ENCODE peak calls at places on chromosomes 5 and 9, in four cellular contexts. One of them, this sample, is unnamed.

GRCh38 chr5:129820-130219 is 37.9 kb downstream of the PLEKHG4B start:
- DNase-seq in left ventricle myocardium superior: no peak
- DNase-seq in activated gamma-delta T cell treated with Interleukin-2 at 50 U/mL for 16 hours: no peak
- DNase-seq in aorta: no peak
- DNase-seq in this sample: no peak

GRCh38 chr9:93860694-93861658 is 94.2 kb downstream of the BARX1 start:
- DNase-seq in aorta: peak; percentile 67
- DNase-seq in left ventricle myocardium superior: no peak
- DNase-seq in activated gamma-delta T cell treated with Interleukin-2 at 50 U/mL for 16 hours: no peak
- DNase-seq in this sample: no peak

GRCh38 chr5:78808380-78808779 is 159.8 kb upstream of the LHFPL2 start:
- DNase-seq in left ventricle myocardium superior: no peak
- DNase-seq in aorta: no peak
- DNase-seq in activated gamma-delta T cell treated with Interleukin-2 at 50 U/mL for 16 hours: no peak
- DNase-seq in this sample: no peak

GRCh38 chr5:173392172-173392571 is 64.0 kb upstream of the STC2 start:
- DNase-seq in aorta: no peak
- DNase-seq in left ventricle myocardium superior: no peak
- DNase-seq in activated gamma-delta T cell treated with Interleukin-2 at 50 U/mL for 16 hours: no peak
- DNase-seq in this sample: no peak

GRCh38 chr9:3205421-3206095 is 320.2 kb downstream of the RFX3 start:
- DNase-seq in left ventricle myocardium superior: no peak
- DNase-seq in activated gamma-delta T cell treated with Interleukin-2 at 50 U/mL for 16 hours: no peak
- DNase-seq in aorta: no peak
- DNase-seq in this sample: no peak

GRCh38 chr9:6512085-6512657 is 99.2 kb downstream of the UHRF2 start:
- DNase-seq in aorta: no peak
- DNase-seq in left ventricle myocardium superior: no peak
- DNase-seq in activated gamma-delta T cell treated with Interleukin-2 at 50 U/mL for 16 hours: no peak
- DNase-seq in this sample: no peak

GRCh38 chr5:64144429-64145215 is 21.0 kb upstream of the RNF180 start:
- DNase-seq in aorta: no peak
- DNase-seq in activated gamma-delta T cell treated with Interleukin-2 at 50 U/mL for 16 hours: no peak
- DNase-seq in left ventricle myocardium superior: no peak
- DNase-seq in this sample: no peak

GRCh38 chr5:92805446-92805845 is 775.6 kb downstream of the NR2F1-AS1 start:
- DNase-seq in left ventricle myocardium superior: no peak
- DNase-seq in activated gamma-delta T cell treated with Interleukin-2 at 50 U/mL for 16 hours: no peak
- DNase-seq in aorta: no peak
- DNase-seq in this sample: no peak

GRCh38 chr9:72899734-72900477 is 52.9 kb downstream of the ALDH1A1 start:
- DNase-seq in left ventricle myocardium superior: no peak
- DNase-seq in aorta: no peak
- DNase-seq in activated gamma-delta T cell treated with Interleukin-2 at 50 U/mL for 16 hours: no peak
- DNase-seq in this sample: no peak

GRCh38 chr9:110440161-110440560 is 102.5 kb upstream of the TXNDC8 start:
- DNase-seq in activated gamma-delta T cell treated with Interleukin-2 at 50 U/mL for 16 hours: no peak
- DNase-seq in aorta: no peak
- DNase-seq in left ventricle myocardium superior: no peak
- DNase-seq in this sample: no peak

GRCh38 chr5:4642525-4642924 is 497.6 kb upstream of the ADAMTS16 start:
- DNase-seq in activated gamma-delta T cell treated with Interleukin-2 at 50 U/mL for 16 hours: no peak
- DNase-seq in aorta: no peak
- DNase-seq in left ventricle myocardium superior: no peak
- DNase-seq in this sample: no peak

GRCh38 chr5:142888469-142889085 is 118.4 kb downstream of the ARHGAP26 start:
- DNase-seq in aorta: no peak
- DNase-seq in left ventricle myocardium superior: no peak
- DNase-seq in activated gamma-delta T cell treated with Interleukin-2 at 50 U/mL for 16 hours: no peak
- DNase-seq in this sample: no peak

GRCh38 chr5:176633638-176634037 is 3.2 kb downstream of the EIF4E1B start:
- DNase-seq in aorta: no peak
- DNase-seq in activated gamma-delta T cell treated with Interleukin-2 at 50 U/mL for 16 hours: no peak
- DNase-seq in left ventricle myocardium superior: no peak
- DNase-seq in this sample: no peak

GRCh38 chr9:111860443-111860842 is 36.2 kb upstream of the UGCG start:
- DNase-seq in aorta: no peak
- DNase-seq in activated gamma-delta T cell treated with Interleukin-2 at 50 U/mL for 16 hours: no peak
- DNase-seq in left ventricle myocardium superior: no peak
- DNase-seq in this sample: no peak

GRCh38 chr5:33690736-33691135 is 201.1 kb downstream of the ADAMTS12 start:
- DNase-seq in activated gamma-delta T cell treated with Interleukin-2 at 50 U/mL for 16 hours: no peak
- DNase-seq in aorta: no peak
- DNase-seq in left ventricle myocardium superior: no peak
- DNase-seq in this sample: no peak

GRCh38 chr5:171738501-171738900 is 47.1 kb upstream of the SMIM23 start:
- DNase-seq in left ventricle myocardium superior: no peak
- DNase-seq in aorta: no peak
- DNase-seq in activated gamma-delta T cell treated with Interleukin-2 at 50 U/mL for 16 hours: no peak
- DNase-seq in this sample: no peak